ENCODE peak calls at places on chromosomes 16 and 17, in nine cellular contexts. One of them, this sample, is unnamed.

GRCh38 chr17:72467841-72468653 is 347.2 kb downstream of the SOX9 start:
- DNase-seq in GM23338: peak; percentile 50
- DNase-seq in hepatocyte: peak; percentile 77
- DNase-seq in OCI-LY7: no peak
- DNase-seq in neural progenitor cell: peak; percentile 64
- DNase-seq in HCT116: no peak
- DNase-seq in SK-N-SH: no peak
- DNase-seq in MM.1S: no peak
- DNase-seq in PC-3: no peak
- DNase-seq in this sample: peak; percentile 53

GRCh38 chr16:19245326-19245925 is 40.1 kb upstream of the CLEC19A start:
- DNase-seq in GM23338: peak; percentile 12
- DNase-seq in hepatocyte: peak; percentile 54
- DNase-seq in OCI-LY7: no peak
- DNase-seq in neural progenitor cell: no peak
- DNase-seq in HCT116: no peak
- DNase-seq in SK-N-SH: no peak
- DNase-seq in MM.1S: no peak
- DNase-seq in PC-3: no peak
- DNase-seq in this sample: no peak

GRCh38 chr17:9292563-9292941 is 271.2 kb downstream of the NTN1 start:
- DNase-seq in GM23338: no peak
- DNase-seq in hepatocyte: no peak
- DNase-seq in OCI-LY7: no peak
- DNase-seq in neural progenitor cell: no peak
- DNase-seq in HCT116: no peak
- DNase-seq in SK-N-SH: no peak
- DNase-seq in MM.1S: no peak
- DNase-seq in PC-3: no peak
- DNase-seq in this sample: no peak

GRCh38 chr16:13333336-13333735 is 431.9 kb downstream of the SHISA9 start:
- DNase-seq in GM23338: no peak
- DNase-seq in hepatocyte: no peak
- DNase-seq in OCI-LY7: no peak
- DNase-seq in neural progenitor cell: no peak
- DNase-seq in HCT116: no peak
- DNase-seq in SK-N-SH: no peak
- DNase-seq in MM.1S: no peak
- DNase-seq in PC-3: no peak
- DNase-seq in this sample: no peak

GRCh38 chr17:31397256-31397939 is 5.9 kb downstream of the RAB11FIP4 start:
- DNase-seq in GM23338: no peak
- DNase-seq in hepatocyte: no peak
- DNase-seq in OCI-LY7: no peak
- DNase-seq in neural progenitor cell: no peak
- DNase-seq in HCT116: no peak
- DNase-seq in SK-N-SH: no peak
- DNase-seq in MM.1S: no peak
- DNase-seq in PC-3: no peak
- DNase-seq in this sample: no peak

GRCh38 chr16:55120408-55120807 is 189.7 kb downstream of the IRX5 start:
- DNase-seq in GM23338: peak; percentile 27
- DNase-seq in hepatocyte: peak; percentile 26
- DNase-seq in OCI-LY7: no peak
- DNase-seq in neural progenitor cell: peak; percentile 33
- DNase-seq in HCT116: no peak
- DNase-seq in SK-N-SH: peak; percentile 50
- DNase-seq in MM.1S: no peak
- DNase-seq in PC-3: no peak
- DNase-seq in this sample: peak; percentile 22

GRCh38 chr16:63614421-63614820 is 1507.4 kb downstream of the CDH11 start:
- DNase-seq in GM23338: no peak
- DNase-seq in hepatocyte: no peak
- DNase-seq in OCI-LY7: no peak
- DNase-seq in neural progenitor cell: no peak
- DNase-seq in HCT116: no peak
- DNase-seq in SK-N-SH: no peak
- DNase-seq in MM.1S: no peak
- DNase-seq in PC-3: no peak
- DNase-seq in this sample: no peak

GRCh38 chr17:20008242-20009051 is 712 bp upstream of the SPECC1 start:
- DNase-seq in GM23338: peak; percentile 73
- DNase-seq in hepatocyte: peak; percentile 42
- DNase-seq in OCI-LY7: no peak
- DNase-seq in neural progenitor cell: peak; percentile 54
- DNase-seq in HCT116: no peak
- DNase-seq in SK-N-SH: peak; percentile 66
- DNase-seq in MM.1S: no peak
- DNase-seq in PC-3: peak; percentile 46
- DNase-seq in this sample: peak; percentile 49

GRCh38 chr17:63703029-63703428 is 3.1 kb upstream of the LIMD2 start:
- DNase-seq in GM23338: no peak
- DNase-seq in hepatocyte: no peak
- DNase-seq in OCI-LY7: no peak
- DNase-seq in neural progenitor cell: no peak
- DNase-seq in HCT116: no peak
- DNase-seq in SK-N-SH: no peak
- DNase-seq in MM.1S: no peak
- DNase-seq in PC-3: no peak
- DNase-seq in this sample: no peak
- TF ChIP-seq EZH2phosphoT487 in GM23338: no peak
- TF ChIP-seq EZH2phosphoT487 in hepatocyte: no peak
- TF ChIP-seq EZH2phosphoT487 in OCI-LY7: no peak
- TF ChIP-seq EZH2phosphoT487 in neural progenitor cell: no peak
- TF ChIP-seq EZH2phosphoT487 in HCT116: no peak
- TF ChIP-seq EZH2phosphoT487 in SK-N-SH: no peak
- TF ChIP-seq EZH2phosphoT487 in MM.1S: no peak
- TF ChIP-seq EZH2phosphoT487 in PC-3: no peak
- TF ChIP-seq EZH2phosphoT487 in this sample: no peak

GRCh38 chr17:27977751-27978688 is 64.5 kb upstream of the NLK start:
- DNase-seq in GM23338: no peak
- DNase-seq in hepatocyte: no peak
- DNase-seq in OCI-LY7: no peak
- DNase-seq in neural progenitor cell: no peak
- DNase-seq in HCT116: no peak
- DNase-seq in SK-N-SH: no peak
- DNase-seq in MM.1S: no peak
- DNase-seq in PC-3: no peak
- DNase-seq in this sample: peak; percentile 16
- H2AFZ ChIP-seq in GM23338: peak overlapping the region; percentile 69
- H2AFZ ChIP-seq in hepatocyte: no peak overlapping the region
- H2AFZ ChIP-seq in OCI-LY7: no peak overlapping the region
- H2AFZ ChIP-seq in neural progenitor cell: no peak overlapping the region
- H2AFZ ChIP-seq in HCT116: no peak overlapping the region
- H2AFZ ChIP-seq in SK-N-SH: no peak overlapping the region
- H2AFZ ChIP-seq in MM.1S: no peak overlapping the region
- H2AFZ ChIP-seq in PC-3: no peak overlapping the region
- H2AFZ ChIP-seq in this sample: no peak overlapping the region

DNA sequence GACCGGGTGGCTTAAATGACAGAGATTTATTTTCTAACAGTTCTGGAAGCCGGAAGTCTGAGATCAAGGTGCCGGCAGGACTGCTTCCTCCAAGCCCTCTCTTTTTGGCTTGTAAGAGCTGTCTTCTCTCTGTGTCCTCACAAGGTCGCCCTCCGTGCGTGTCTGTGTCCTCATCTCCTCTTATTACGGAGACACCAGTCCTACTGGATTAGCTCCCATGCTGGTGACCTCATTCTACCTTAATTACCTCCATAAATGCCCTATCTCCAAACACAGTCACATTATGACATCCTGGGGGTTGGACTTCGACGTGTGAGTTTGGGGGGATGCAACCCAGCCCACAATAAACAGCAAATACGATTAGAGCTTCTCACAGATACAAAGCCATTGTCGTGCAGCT is 161.5 kb downstream of the FOXL1 start:
- DNase-seq in GM23338: no peak
- DNase-seq in hepatocyte: peak; percentile 29
- DNase-seq in OCI-LY7: no peak
- DNase-seq in neural progenitor cell: no peak
- DNase-seq in HCT116: no peak
- DNase-seq in SK-N-SH: no peak
- DNase-seq in MM.1S: no peak
- DNase-seq in PC-3: no peak
- DNase-seq in this sample: no peak
- TF ChIP-seq EZH2phosphoT487 in GM23338: no peak
- TF ChIP-seq EZH2phosphoT487 in hepatocyte: no peak
- TF ChIP-seq EZH2phosphoT487 in OCI-LY7: no peak
- TF ChIP-seq EZH2phosphoT487 in neural progenitor cell: no peak
- TF ChIP-seq EZH2phosphoT487 in HCT116: no peak
- TF ChIP-seq EZH2phosphoT487 in SK-N-SH: no peak
- TF ChIP-seq EZH2phosphoT487 in MM.1S: no peak
- TF ChIP-seq EZH2phosphoT487 in PC-3: no peak
- TF ChIP-seq EZH2phosphoT487 in this sample: no peak

GRCh38 chr16:27325736-27326135 is 12.0 kb downstream of the IL4R start:
- DNase-seq in GM23338: no peak
- DNase-seq in hepatocyte: no peak
- DNase-seq in OCI-LY7: no peak
- DNase-seq in neural progenitor cell: no peak
- DNase-seq in HCT116: no peak
- DNase-seq in SK-N-SH: no peak
- DNase-seq in MM.1S: no peak
- DNase-seq in PC-3: no peak
- DNase-seq in this sample: no peak

GRCh38 chr16:27326738-27327585 is 13.2 kb downstream of the IL4R start:
- DNase-seq in GM23338: peak; percentile 89
- DNase-seq in hepatocyte: peak; percentile 88
- DNase-seq in OCI-LY7: peak; percentile 38
- DNase-seq in neural progenitor cell: peak; percentile 71
- DNase-seq in HCT116: peak; percentile 68
- DNase-seq in SK-N-SH: peak; percentile 40
- DNase-seq in MM.1S: no peak
- DNase-seq in PC-3: peak; percentile 88
- DNase-seq in this sample: peak; percentile 99

GRCh38 chr16:27326251-27326650 is 12.5 kb downstream of the IL4R start:
- DNase-seq in GM23338: no peak
- DNase-seq in hepatocyte: no peak
- DNase-seq in OCI-LY7: no peak
- DNase-seq in neural progenitor cell: no peak
- DNase-seq in HCT116: no peak
- DNase-seq in SK-N-SH: no peak
- DNase-seq in MM.1S: no peak
- DNase-seq in PC-3: no peak
- DNase-seq in this sample: no peak

GRCh38 chr16:27328937-27329336 is 15.2 kb downstream of the IL4R start:
- DNase-seq in GM23338: no peak
- DNase-seq in hepatocyte: no peak
- DNase-seq in OCI-LY7: no peak
- DNase-seq in neural progenitor cell: no peak
- DNase-seq in HCT116: no peak
- DNase-seq in SK-N-SH: no peak
- DNase-seq in MM.1S: no peak
- DNase-seq in PC-3: no peak
- DNase-seq in this sample: no peak

GRCh38 chr16:27327586-27327915 is 13.8 kb downstream of the IL4R start:
- DNase-seq in GM23338: no peak
- DNase-seq in hepatocyte: no peak
- DNase-seq in OCI-LY7: no peak
- DNase-seq in neural progenitor cell: no peak
- DNase-seq in HCT116: no peak
- DNase-seq in SK-N-SH: no peak
- DNase-seq in MM.1S: no peak
- DNase-seq in PC-3: no peak
- DNase-seq in this sample: no peak
- H2AFZ ChIP-seq in GM23338: no peak overlapping the region
- H2AFZ ChIP-seq in hepatocyte: no peak overlapping the region
- H2AFZ ChIP-seq in OCI-LY7: no peak overlapping the region
- H2AFZ ChIP-seq in neural progenitor cell: no peak overlapping the region
- H2AFZ ChIP-seq in HCT116: no peak overlapping the region
- H2AFZ ChIP-seq in SK-N-SH: no peak overlapping the region
- H2AFZ ChIP-seq in MM.1S: no peak overlapping the region
- H2AFZ ChIP-seq in PC-3: no peak overlapping the region
- H2AFZ ChIP-seq in this sample: no peak overlapping the region

DNA sequence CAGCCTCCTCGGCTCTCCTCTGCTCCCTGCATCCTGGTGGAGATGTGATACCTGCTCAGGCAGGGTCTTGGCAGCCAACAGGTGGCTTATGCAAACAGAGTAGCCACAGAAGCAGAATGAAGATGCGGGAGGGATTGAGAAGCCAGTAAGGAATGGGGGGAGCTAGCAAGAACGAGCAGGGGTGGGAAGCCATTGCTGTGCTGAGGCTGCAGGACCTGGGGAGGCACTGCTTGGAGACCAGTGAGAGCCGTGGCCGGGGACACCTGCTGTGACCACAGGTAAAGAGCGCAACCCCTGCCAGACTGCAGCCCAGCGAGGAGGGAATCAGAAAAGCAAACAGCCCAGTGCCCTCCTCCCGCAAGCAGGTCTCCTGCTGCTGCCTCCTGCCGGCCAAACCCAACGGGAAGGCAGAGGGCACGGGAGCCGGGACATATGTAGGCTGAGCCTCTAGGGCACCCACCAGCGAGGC is 14.7 kb downstream of the AIPL1 start:
- DNase-seq in GM23338: peak; percentile 75
- DNase-seq in hepatocyte: peak; percentile 46
- DNase-seq in OCI-LY7: no peak
- DNase-seq in neural progenitor cell: peak; percentile 63
- DNase-seq in HCT116: no peak
- DNase-seq in SK-N-SH: no peak
- DNase-seq in MM.1S: peak; percentile 31
- DNase-seq in PC-3: peak; percentile 43
- DNase-seq in this sample: peak; percentile 46
- TF ChIP-seq EZH2phosphoT487 in GM23338: no peak
- TF ChIP-seq EZH2phosphoT487 in hepatocyte: no peak
- TF ChIP-seq EZH2phosphoT487 in OCI-LY7: no peak
- TF ChIP-seq EZH2phosphoT487 in neural progenitor cell: no peak
- TF ChIP-seq EZH2phosphoT487 in HCT116: no peak
- TF ChIP-seq EZH2phosphoT487 in SK-N-SH: no peak
- TF ChIP-seq EZH2phosphoT487 in MM.1S: no peak
- TF ChIP-seq EZH2phosphoT487 in PC-3: no peak
- TF ChIP-seq EZH2phosphoT487 in this sample: no peak

GRCh38 chr17:10631048-10631700 is 25.9 kb downstream of the MYH3 start:
- DNase-seq in GM23338: peak; percentile 50
- DNase-seq in hepatocyte: peak; percentile 45
- DNase-seq in OCI-LY7: no peak
- DNase-seq in neural progenitor cell: peak; percentile 50
- DNase-seq in HCT116: no peak
- DNase-seq in SK-N-SH: peak; percentile 66
- DNase-seq in MM.1S: peak; percentile 10
- DNase-seq in PC-3: peak; percentile 29
- DNase-seq in this sample: peak; percentile 52
- H2AFZ ChIP-seq in GM23338: peak overlapping the region; percentile 76
- H2AFZ ChIP-seq in hepatocyte: no peak overlapping the region
- H2AFZ ChIP-seq in OCI-LY7: no peak overlapping the region
- H2AFZ ChIP-seq in neural progenitor cell: peak overlapping the region; percentile 11
- H2AFZ ChIP-seq in HCT116: no peak overlapping the region
- H2AFZ ChIP-seq in SK-N-SH: no peak overlapping the region
- H2AFZ ChIP-seq in MM.1S: no peak overlapping the region
- H2AFZ ChIP-seq in PC-3: no peak overlapping the region
- H2AFZ ChIP-seq in this sample: peak overlapping the region; percentile 59